ENCODE peak calls at places on chromosomes 12 and 14, in ten cellular contexts. D, R, F, K, N, T, E, O, J and L are unnamed samples. For H3K9me3, the result is how much of the 10 kb centered on the place peaks cover.

GRCh38 chr12:6452245-6452731 is 446 bp downstream of the TAPBPL start:
- DNase-seq in D (peak), R (peak), F (peak), K (no peak), N (no peak), T (peak), E (peak), O (peak), J (no peak), L (peak)

GRCh38 chr12:95804296-95804695 is 13.7 kb upstream of the NTN4 start:
- DNase-seq in D (no peak), R (no peak), F (no peak), K (no peak), N (no peak), T (no peak), E (no peak), O (no peak), J (no peak), L (no peak)

GRCh38 chr12:123856681-123857080 is 94.6 kb downstream of the DNAH10 start:
- DNase-seq in D (no peak), R (no peak), F (no peak), K (no peak), N (no peak), T (no peak), E (no peak), O (no peak), J (no peak), L (no peak)

GRCh38 chr12:80778005-80778541 is 61.4 kb downstream of the MYF5 start:
- DNase-seq in D (peak), R (peak), F (no peak), K (peak), N (no peak), T (peak), E (peak), O (no peak), J (no peak), L (peak)

GRCh38 chr14:81406863-81407262 is 6.7 kb upstream of the STON2 start:
- DNase-seq in D (no peak), R (peak), F (no peak), K (peak), N (no peak), T (no peak), E (peak), O (no peak), J (no peak), L (peak)

GRCh38 chr12:68768431-68768934 is 22.5 kb downstream of the SLC35E3 start:
- DNase-seq in D (no peak), R (no peak), F (no peak), K (no peak), N (no peak), T (no peak), E (no peak), O (no peak), J (no peak), L (no peak)

GRCh38 chr14:76320975-76321374 is 55.0 kb upstream of the ESRRB start:
- DNase-seq in D (no peak), R (no peak), F (no peak), K (no peak), N (no peak), T (no peak), E (no peak), O (no peak), J (no peak), L (no peak)

GRCh38 chr12:84463756-84464495 is 448.7 kb downstream of the SLC6A15 start:
- DNase-seq in D (no peak), R (no peak), F (no peak), K (peak), N (no peak), T (no peak), E (no peak), O (no peak), J (no peak), L (no peak)

GRCh38 chr12:131721548-131721947 is 10.7 kb downstream of the SFSWAP start:
- DNase-seq in D (no peak), R (no peak), F (no peak), K (peak), N (no peak), T (no peak), E (no peak), O (no peak), J (no peak), L (no peak)

GRCh38 chr12:83261998-83262397 is 575.3 kb downstream of the TMTC2 start:
- DNase-seq in D (no peak), R (no peak), F (no peak), K (no peak), N (no peak), T (no peak), E (no peak), O (no peak), J (no peak), L (no peak)

GRCh38 chr12:29743801-29744200 is 39.9 kb downstream of the TMTC1 start:
- DNase-seq in D (no peak), R (no peak), F (no peak), K (peak), N (no peak), T (no peak), E (no peak), O (no peak), J (no peak), L (no peak)

GRCh38 chr14:69619007-69619406 is 7.6 kb downstream of the SUSD6 start:
- DNase-seq in D (no peak), R (no peak), F (no peak), K (peak), N (no peak), T (no peak), E (no peak), O (no peak), J (no peak), L (no peak)

GRCh38 chr14:102893452-102893851 is 29.0 kb upstream of the AMN start:
- DNase-seq in D (no peak), R (no peak), F (no peak), K (peak), N (no peak), T (peak), E (no peak), O (no peak), J (no peak), L (peak)

GRCh38 chr12:131421506-131422184 is 289.2 kb upstream of the SFSWAP start:
- DNase-seq in D (no peak), R (no peak), F (no peak), K (no peak), N (peak), T (no peak), E (no peak), O (no peak), J (no peak), L (no peak)

GRCh38 chr14:69827560-69827959 is 30.5 kb upstream of the SLC10A1 start:
- DNase-seq in D (no peak), R (no peak), F (no peak), K (no peak), N (no peak), T (no peak), E (no peak), O (no peak), J (no peak), L (no peak)

GRCh38 chr12:92987362-92987761 is 58.3 kb upstream of the EEA1 start:
- DNase-seq in D (no peak), R (no peak), F (peak), K (peak), N (no peak), T (no peak), E (peak), O (peak), J (peak), L (no peak)

GRCh38 chr12:130041983-130042812 is 120.1 kb upstream of the FZD10 start:
- DNase-seq in D (no peak), R (no peak), F (peak), K (no peak), N (peak), T (peak), E (no peak), O (peak), J (no peak), L (peak)

GRCh38 chr12:99529966-99530365 is 117.6 kb upstream of the GARIN6 start:
- DNase-seq in D (no peak), R (no peak), F (no peak), K (peak), N (no peak), T (no peak), E (no peak), O (no peak), J (no peak), L (no peak)

GRCh38 chr14:23242076-23242475 is 4.3 kb downstream of the RNF212B start:
- DNase-seq in D (no peak), R (no peak), F (no peak), K (no peak), N (no peak), T (no peak), E (no peak), O (no peak), J (no peak), L (no peak)

GRCh38 chr14:69320581-69321365 is 60.8 kb downstream of the GALNT16 start:
- DNase-seq in D (no peak), R (no peak), F (no peak), K (no peak), N (no peak), T (no peak), E (peak), O (no peak), J (no peak), L (no peak)

GRCh38 chr14:48943913-48944312 is 642.3 kb downstream of the RPS29 start:
- DNase-seq in D (no peak), R (no peak), F (no peak), K (peak), N (no peak), T (no peak), E (no peak), O (no peak), J (no peak), L (no peak)

GRCh38 chr12:65419284-65420072 is 141.0 kb downstream of the MSRB3 start:
- DNase-seq in D (no peak), R (no peak), F (no peak), K (no peak), N (peak), T (no peak), E (no peak), O (no peak), J (no peak), L (no peak)

GRCh38 chr12:116402163-116402939 is 124.9 kb upstream of the MED13L start:
- DNase-seq in D (no peak), R (no peak), F (no peak), K (no peak), N (no peak), T (no peak), E (no peak), O (no peak), J (no peak), L (no peak)

GRCh38 chr14:90274808-90275454 is 18.6 kb downstream of the PSMC1 start:
- DNase-seq in D (no peak), R (no peak), F (no peak), K (peak), N (no peak), T (no peak), E (no peak), O (no peak), J (no peak), L (no peak)

GRCh38 chr12:67909681-67910080 is 79.6 kb upstream of the IFNG-AS1 start:
- DNase-seq in D (no peak), R (no peak), F (no peak), K (peak), N (no peak), T (no peak), E (no peak), O (no peak), J (no peak), L (no peak)

GRCh38 chr12:108832730-108833354 is 24.5 kb downstream of the SSH1 start:
- DNase-seq in D (no peak), R (no peak), F (no peak), K (peak), N (no peak), T (no peak), E (no peak), O (peak), J (no peak), L (no peak)

GRCh38 chr12:25713264-25713663 is 160.2 kb upstream of the LMNTD1 start:
- DNase-seq in D (no peak), R (no peak), F (no peak), K (no peak), N (no peak), T (no peak), E (no peak), O (no peak), J (no peak), L (no peak)

GRCh38 chr12:108640802-108641445 is 7.2 kb upstream of the SELPLG start:
- DNase-seq in D (no peak), R (no peak), F (no peak), K (peak), N (no peak), T (peak), E (peak), O (no peak), J (peak), L (no peak)

GRCh38 chr12:3490848-3491382 is at the start of gene PRMT8:
- DNase-seq in D (no peak), R (no peak), F (peak), K (no peak), N (peak), T (no peak), E (no peak), O (peak), J (no peak), L (no peak)

GRCh38 chr12:42428850-42429249 is 102.9 kb downstream of the PPHLN1 start:
- DNase-seq in D (no peak), R (no peak), F (no peak), K (no peak), N (no peak), T (no peak), E (no peak), O (no peak), J (no peak), L (no peak)

GRCh38 chr12:59700145-59700435 is 104.3 kb downstream of the SLC16A7 start:
- DNase-seq in D (no peak), R (no peak), F (no peak), K (no peak), N (no peak), T (no peak), E (no peak), O (no peak), J (no peak), L (no peak)

DNA sequence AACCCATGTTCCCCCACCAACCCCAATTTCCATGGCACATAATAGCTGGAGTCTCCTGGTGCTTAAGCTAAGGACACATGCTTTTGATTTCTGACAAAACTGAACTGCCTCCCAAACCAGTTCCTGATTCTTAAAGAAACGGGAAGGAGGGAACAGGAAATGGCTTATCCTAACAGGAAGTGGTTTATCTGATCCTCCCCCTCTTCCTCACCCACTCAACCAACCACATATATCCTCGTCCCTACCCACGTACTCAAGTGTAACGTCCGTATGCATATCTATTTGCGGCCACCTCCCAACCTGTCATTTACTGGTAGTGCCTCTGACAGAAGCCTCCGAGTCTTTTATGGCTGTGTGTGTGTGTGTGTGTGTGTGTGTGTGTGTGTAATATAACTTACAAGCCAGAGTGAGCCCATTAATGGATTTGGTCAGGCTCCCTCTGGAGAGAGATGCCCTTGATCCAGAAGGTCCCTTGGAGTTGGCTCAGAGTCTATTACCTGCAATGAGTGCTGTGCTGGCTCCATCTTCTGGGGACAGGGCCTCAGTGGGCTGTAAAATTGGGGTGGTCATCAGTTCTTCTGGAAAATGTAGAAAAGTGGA is 7.7 kb downstream of the DAZAP2 start:
- DNase-seq in D (no peak), R (no peak), F (no peak), K (peak), N (no peak), T (peak), E (no peak), O (no peak), J (peak), L (no peak)
- TF ChIP-seq CTCF in D (no peak), R (no peak), F (no peak), K (no peak), N (no peak), T (no peak), E (no peak), O (peak), J (peak), L (no peak)

DNA sequence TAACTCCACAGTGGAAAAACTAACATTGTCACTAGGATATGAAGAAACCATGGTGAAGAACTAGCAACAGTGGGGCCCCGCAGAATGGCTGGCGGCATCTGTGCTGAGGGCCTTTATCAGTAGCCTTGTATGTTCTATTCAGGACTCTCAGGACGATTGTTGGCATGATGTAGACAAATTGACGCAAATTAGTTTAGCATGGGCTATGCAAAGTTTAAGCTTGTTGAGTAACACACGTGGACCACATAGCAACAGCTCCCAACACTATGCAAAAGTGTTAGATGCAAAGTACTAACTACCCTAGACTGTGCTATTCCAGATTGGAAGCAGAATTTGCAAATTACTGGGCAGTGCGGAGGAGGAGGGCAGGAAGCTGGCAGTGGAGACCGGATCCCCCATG is 38.2 kb upstream of the TMEM263 start:
- DNase-seq in D (no peak), R (no peak), F (no peak), K (no peak), N (no peak), T (no peak), E (no peak), O (no peak), J (no peak), L (no peak)
- H3K4me3 ChIP-seq in D (no peak), R (no peak), F (no peak), K (no peak), N (no peak), T (no peak), E (no peak), O (no peak), J (no peak), L (no peak)

GRCh38 chr14:43001729-43002128 is 1395.1 kb downstream of the LRFN5 start:
- DNase-seq in D (no peak), R (no peak), F (no peak), K (no peak), N (no peak), T (no peak), E (no peak), O (no peak), J (no peak), L (no peak)
- H3K9me3 ChIP-seq in D (under half), R (half or more), F (under half), K (under half), N (under half), T (under half), E (under half), O (under half), J (under half), L (under half)

GRCh38 chr12:48336564-48336963 is 14.2 kb downstream of the ZNF641 start:
- DNase-seq in D (no peak), R (no peak), F (peak), K (no peak), N (no peak), T (no peak), E (no peak), O (no peak), J (peak), L (no peak)
- TF ChIP-seq CTCF in D (no peak), R (no peak), F (peak), K (no peak), N (no peak), T (no peak), E (no peak), O (no peak), J (peak), L (no peak)

GRCh38 chr12:120231316-120232011 is 30.6 kb upstream of the RPLP0 start:
- DNase-seq in D (peak), R (peak), F (no peak), K (peak), N (no peak), T (peak), E (peak), O (peak), J (peak), L (no peak)
- H3K4me3 ChIP-seq in D (no peak), R (no peak), F (no peak), K (peak), N (no peak), T (no peak), E (no peak), O (no peak), J (no peak), L (peak)

DNA sequence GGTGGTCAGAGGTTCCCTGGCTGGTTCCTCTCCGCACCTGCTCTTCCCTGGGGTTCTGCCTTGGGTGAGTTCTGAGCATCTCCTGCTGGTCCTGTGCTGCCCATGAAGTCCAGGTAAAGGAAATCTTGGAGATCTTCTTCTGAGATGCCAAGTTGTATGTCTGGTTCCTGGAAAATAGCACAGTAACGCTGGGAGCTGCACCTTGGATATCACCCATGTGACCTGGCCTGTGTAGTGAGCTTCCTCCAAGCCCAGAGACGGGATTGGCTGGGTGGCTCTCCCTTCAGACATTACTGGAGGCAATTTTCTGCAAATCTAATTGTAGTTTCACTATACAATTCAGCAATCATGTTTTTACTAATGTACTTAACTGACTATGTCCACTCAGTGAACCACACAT is 1281.1 kb downstream of the TMEM121 start:
- DNase-seq in D (no peak), R (no peak), F (no peak), K (no peak), N (no peak), T (no peak), E (no peak), O (no peak), J (no peak), L (no peak)
- H3K9me3 ChIP-seq in D (under half), R (under half), F (under half), K (under half), N (under half), T (under half), E (under half), O (under half), J (under half), L (under half)

DNA sequence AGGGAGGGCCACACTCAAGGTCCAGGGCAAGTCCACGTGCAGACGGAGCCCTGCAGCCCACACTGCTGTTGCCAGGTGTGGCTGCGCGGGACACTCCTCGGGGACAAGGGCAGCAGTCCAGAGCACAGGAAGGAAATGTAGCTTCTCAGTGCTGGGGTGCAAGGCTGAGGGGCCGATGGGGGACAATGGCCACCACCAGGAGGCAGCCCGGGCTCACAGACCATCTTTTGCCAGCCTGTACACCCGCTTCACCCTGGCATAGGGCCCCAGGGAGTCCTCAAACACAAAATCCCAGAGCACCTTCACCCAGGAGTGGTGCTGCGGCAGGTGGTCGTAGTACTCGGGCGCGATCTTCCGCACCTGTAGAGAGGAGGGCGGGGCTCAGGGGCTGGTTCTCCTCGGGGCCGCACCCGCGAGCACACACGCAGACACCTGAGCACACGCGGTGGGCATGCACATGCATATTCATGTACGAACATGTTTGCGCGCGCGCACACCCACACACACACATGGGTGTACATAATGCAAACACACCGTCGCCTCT is 12.8 kb downstream of the DEGS2 start:
- DNase-seq in D (peak), R (no peak), F (no peak), K (no peak), N (no peak), T (peak), E (no peak), O (no peak), J (no peak), L (no peak)
- TF ChIP-seq CTCF in D (no peak), R (no peak), F (peak), K (no peak), N (no peak), T (no peak), E (no peak), O (no peak), J (no peak), L (no peak)

GRCh38 chr14:105418269-105419054 is 1.2 kb upstream of the MTA1 start:
- DNase-seq in D (no peak), R (no peak), F (no peak), K (no peak), N (no peak), T (no peak), E (no peak), O (no peak), J (no peak), L (no peak)

GRCh38 chr14:105416671-105417070 is 3.0 kb upstream of the MTA1 start:
- DNase-seq in D (no peak), R (no peak), F (no peak), K (no peak), N (no peak), T (no peak), E (no peak), O (no peak), J (no peak), L (no peak)

GRCh38 chr14:105413542-105413886 is 6.1 kb upstream of the MTA1 start:
- DNase-seq in D (no peak), R (no peak), F (no peak), K (no peak), N (no peak), T (no peak), E (no peak), O (no peak), J (no peak), L (peak)

GRCh38 chr14:105414456-105415371 is 4.9 kb upstream of the MTA1 start:
- DNase-seq in D (peak), R (no peak), F (peak), K (peak), N (peak), T (peak), E (peak), O (peak), J (no peak), L (peak)

GRCh38 chr14:105415481-105416428 is 3.9 kb upstream of the MTA1 start:
- DNase-seq in D (no peak), R (no peak), F (no peak), K (no peak), N (peak), T (no peak), E (no peak), O (no peak), J (no peak), L (no peak)
- H3K4me3 ChIP-seq in D (peak), R (no peak), F (peak), K (peak), N (no peak), T (no peak), E (no peak), O (peak), J (no peak), L (peak)